ENCODE peak calls at places on chromosomes 7 and 10, in ten cellular contexts. One of them, this sample, is unnamed.

GRCh38 chr10:67869996-67870395 is 14.5 kb upstream of the SIRT1 start:
- DNase-seq in right lobe of liver: no peak
- DNase-seq in NCI-H446 treated with DMSO at 0.1 percent for 48 hours: no peak
- DNase-seq in astrocyte of the spinal cord: no peak
- DNase-seq in AG20443: no peak
- DNase-seq in HuH-7.5: no peak
- DNase-seq in midbrain: no peak
- DNase-seq in NCI-H2171: no peak
- DNase-seq in KBM-7: no peak
- DNase-seq in esophagus squamous epithelium: no peak
- DNase-seq in this sample: no peak

GRCh38 chr7:110407242-110407641 is 683.7 kb upstream of the LRRN3 start:
- DNase-seq in right lobe of liver: no peak
- DNase-seq in NCI-H446 treated with DMSO at 0.1 percent for 48 hours: no peak
- DNase-seq in astrocyte of the spinal cord: no peak
- DNase-seq in AG20443: no peak
- DNase-seq in HuH-7.5: no peak
- DNase-seq in midbrain: no peak
- DNase-seq in NCI-H2171: no peak
- DNase-seq in KBM-7: no peak
- DNase-seq in esophagus squamous epithelium: no peak
- DNase-seq in this sample: no peak

GRCh38 chr7:36538126-36538525 is 148.5 kb downstream of the ANLN start:
- DNase-seq in right lobe of liver: no peak
- DNase-seq in NCI-H446 treated with DMSO at 0.1 percent for 48 hours: no peak
- DNase-seq in astrocyte of the spinal cord: no peak
- DNase-seq in AG20443: no peak
- DNase-seq in HuH-7.5: no peak
- DNase-seq in midbrain: no peak
- DNase-seq in NCI-H2171: no peak
- DNase-seq in KBM-7: no peak
- DNase-seq in esophagus squamous epithelium: no peak
- DNase-seq in this sample: no peak

GRCh38 chr10:90734415-90734814 is 123.4 kb downstream of the HTR7 start:
- DNase-seq in right lobe of liver: no peak
- DNase-seq in NCI-H446 treated with DMSO at 0.1 percent for 48 hours: no peak
- DNase-seq in astrocyte of the spinal cord: no peak
- DNase-seq in AG20443: no peak
- DNase-seq in HuH-7.5: no peak
- DNase-seq in midbrain: no peak
- DNase-seq in NCI-H2171: no peak
- DNase-seq in KBM-7: no peak
- DNase-seq in esophagus squamous epithelium: no peak
- DNase-seq in this sample: no peak

GRCh38 chr10:23884671-23885070 is 324.3 kb upstream of the KIAA1217 start:
- DNase-seq in right lobe of liver: no peak
- DNase-seq in NCI-H446 treated with DMSO at 0.1 percent for 48 hours: no peak
- DNase-seq in astrocyte of the spinal cord: no peak
- DNase-seq in AG20443: no peak
- DNase-seq in HuH-7.5: no peak
- DNase-seq in midbrain: no peak
- DNase-seq in NCI-H2171: no peak
- DNase-seq in KBM-7: no peak
- DNase-seq in esophagus squamous epithelium: no peak
- DNase-seq in this sample: no peak

GRCh38 chr7:146090023-146090645 is 26.5 kb upstream of the CNTNAP2 start:
- DNase-seq in right lobe of liver: no peak
- DNase-seq in NCI-H446 treated with DMSO at 0.1 percent for 48 hours: peak; percentile 30
- DNase-seq in astrocyte of the spinal cord: peak; percentile 23
- DNase-seq in AG20443: no peak
- DNase-seq in HuH-7.5: peak; percentile 9
- DNase-seq in midbrain: peak; percentile 26
- DNase-seq in NCI-H2171: peak; percentile 52
- DNase-seq in KBM-7: peak; percentile 43
- DNase-seq in esophagus squamous epithelium: no peak
- DNase-seq in this sample: no peak

GRCh38 chr10:17873946-17874345 is 64.8 kb downstream of the MRC1 start:
- DNase-seq in right lobe of liver: no peak
- DNase-seq in NCI-H446 treated with DMSO at 0.1 percent for 48 hours: no peak
- DNase-seq in astrocyte of the spinal cord: no peak
- DNase-seq in AG20443: no peak
- DNase-seq in HuH-7.5: no peak
- DNase-seq in midbrain: no peak
- DNase-seq in NCI-H2171: no peak
- DNase-seq in KBM-7: no peak
- DNase-seq in esophagus squamous epithelium: no peak
- DNase-seq in this sample: no peak

GRCh38 chr7:51126813-51127617 is 189.6 kb downstream of the COBL start:
- DNase-seq in right lobe of liver: no peak
- DNase-seq in NCI-H446 treated with DMSO at 0.1 percent for 48 hours: no peak
- DNase-seq in astrocyte of the spinal cord: no peak
- DNase-seq in AG20443: no peak
- DNase-seq in HuH-7.5: no peak
- DNase-seq in midbrain: no peak
- DNase-seq in NCI-H2171: no peak
- DNase-seq in KBM-7: no peak
- DNase-seq in esophagus squamous epithelium: no peak
- DNase-seq in this sample: no peak

GRCh38 chr7:132869166-132869861 is 212.6 kb downstream of the CHCHD3 start:
- DNase-seq in right lobe of liver: no peak
- DNase-seq in NCI-H446 treated with DMSO at 0.1 percent for 48 hours: no peak
- DNase-seq in astrocyte of the spinal cord: no peak
- DNase-seq in AG20443: peak; percentile 43
- DNase-seq in HuH-7.5: no peak
- DNase-seq in midbrain: no peak
- DNase-seq in NCI-H2171: no peak
- DNase-seq in KBM-7: no peak
- DNase-seq in esophagus squamous epithelium: no peak
- DNase-seq in this sample: no peak

GRCh38 chr7:102916426-102916825 is 3.6 kb downstream of the LRRC17 start:
- DNase-seq in right lobe of liver: no peak
- DNase-seq in NCI-H446 treated with DMSO at 0.1 percent for 48 hours: peak; percentile 10
- DNase-seq in astrocyte of the spinal cord: peak; percentile 82
- DNase-seq in AG20443: peak; percentile 53
- DNase-seq in HuH-7.5: no peak
- DNase-seq in midbrain: no peak
- DNase-seq in NCI-H2171: no peak
- DNase-seq in KBM-7: no peak
- DNase-seq in esophagus squamous epithelium: no peak
- DNase-seq in this sample: no peak

This sample was measured in pancreas.